ENCODE peak calls at places on chromosomes 4 and X, in five cellular contexts. J is frontal cortex; E is activated CD4-positive, alpha-beta T cell treated with anti-CD3 and anti-CD28 coated beads for 24 hours; X is CD4-positive, alpha-beta T cell; I is mucosa of descending colon. N is an unnamed sample.

GRCh38 chr4:184826315-184827266 is 823 bp upstream of the ACSL1 start:
- DNase-seq in E (peak; percentile 32), I (peak; percentile 43), J (no peak), X (peak; percentile 35), N (peak; percentile 35)

GRCh38 chrX:43065978-43066377 is 288.0 kb upstream of the PPP1R2C start:
- DNase-seq in J (no peak), X (no peak), I (no peak), E (no peak), N (no peak)

GRCh38 chrX:152313529-152314302 is 137.4 kb downstream of the GABRA3 start:
- DNase-seq in I (no peak), J (no peak), E (no peak), X (no peak), N (no peak)

GRCh38 chr4:25001499-25001898 is 29.2 kb downstream of the LGI2 start:
- DNase-seq in X (no peak), E (no peak), I (no peak), J (no peak), N (no peak)

GRCh38 chr4:24105183-24106039 is 215.6 kb upstream of the PPARGC1A start:
- DNase-seq in J (no peak), E (no peak), I (peak; percentile 12), X (no peak), N (no peak)

GRCh38 chr4:105934381-105934780 is 39.1 kb downstream of the NPNT start:
- DNase-seq in X (no peak), E (no peak), I (no peak), J (no peak), N (no peak)

GRCh38 chrX:16089086-16089485 is 34.3 kb upstream of the GRPR start:
- DNase-seq in I (no peak), E (no peak), X (no peak), J (no peak), N (no peak)

GRCh38 chr4:87093443-87094123 is 126.8 kb downstream of the KLHL8 start:
- DNase-seq in J (no peak), E (no peak), X (peak; percentile 18), I (peak; percentile 48), N (peak; percentile 8)

GRCh38 chr4:81650871-81651270 is 179.2 kb upstream of the RASGEF1B start:
- DNase-seq in I (no peak), J (no peak), E (no peak), X (no peak), N (no peak)

GRCh38 chr4:39922389-39922788 is 55.3 kb downstream of the PDS5A start:
- DNase-seq in J (no peak), X (no peak), I (no peak), E (no peak), N (no peak)

N was measured in activated T-helper 1 cell treated with Interleukin-2 at 50 U/mL for 16 hours.